ENCODE peak calls at places on chromosomes 5 and 9, in eight cellular contexts. C is CD8-positive, alpha-beta T cell; E is H1; J is Caco-2; G is sigmoid colon; Q is right lobe of liver; T is lower leg skin; N is foreskin fibroblast. F is an unnamed sample.

GRCh38 chr5:128174951-128175350 is 91.4 kb downstream of the SLC12A2 start:
- DNase-seq in C (no peak), E (no peak), Q (no peak), G (no peak), N (no peak), J (no peak), T (no peak), F (peak; percentile 80)

GRCh38 chr5:2334686-2335085 is 416.8 kb downstream of the IRX2 start:
- DNase-seq in E (no peak), N (no peak), T (no peak), G (no peak), Q (no peak), J (no peak), C (no peak), F (no peak)

GRCh38 chr5:123085638-123086286 is 3.3 kb upstream of the PRDM6 start:
- DNase-seq in N (no peak), C (no peak), E (no peak), Q (no peak), T (no peak), G (no peak), J (no peak), F (no peak)

GRCh38 chr9:114731701-114732100 is 49.7 kb upstream of the TEX48 start:
- DNase-seq in E (no peak), N (no peak), Q (no peak), T (no peak), C (no peak), G (no peak), J (no peak), F (no peak)

GRCh38 chr5:122163151-122164069 is 34.1 kb downstream of the ZNF474 start:
- DNase-seq in E (no peak), C (no peak), T (no peak), J (no peak), G (no peak), Q (no peak), N (peak; percentile 89), F (peak; percentile 91)

GRCh38 chr9:79694676-79695400 is 123.1 kb downstream of the TLE4 start:
- DNase-seq in Q (no peak), C (no peak), G (no peak), N (peak; percentile 69), T (no peak), J (no peak), E (peak; percentile 39), F (peak; percentile 90)

GRCh38 chr5:153147891-153148623 is 342.4 kb upstream of the GRIA1 start:
- DNase-seq in G (no peak), N (peak; percentile 78), C (no peak), Q (peak; percentile 42), T (no peak), E (no peak), J (peak; percentile 38), F (peak; percentile 20)

GRCh38 chr9:79023134-79023577 is 548.6 kb upstream of the TLE4 start:
- DNase-seq in E (no peak), J (no peak), T (no peak), Q (no peak), N (peak; percentile 87), G (no peak), C (no peak), F (peak; percentile 63)

GRCh38 chr9:73715591-73715990 is 563.9 kb downstream of the ANXA1 start:
- DNase-seq in G (no peak), C (no peak), N (no peak), J (no peak), E (no peak), T (no peak), Q (no peak), F (no peak)

GRCh38 chr9:112921549-112921948 is 30.9 kb upstream of the SLC46A2 start:
- DNase-seq in C (no peak), J (peak; percentile 37), Q (no peak), E (no peak), N (peak; percentile 38), T (no peak), G (no peak), F (peak; percentile 56)

GRCh38 chr5:57692582-57693487 is 210.2 kb upstream of the ACTBL2 start:
- DNase-seq in C (no peak), E (peak; percentile 33), J (peak; percentile 44), G (peak; percentile 86), T (peak; percentile 87), Q (peak; percentile 84), N (peak; percentile 95), F (peak; percentile 96)

GRCh38 chr5:135729582-135729879 is 104.9 kb upstream of the SLC25A48 start:
- DNase-seq in E (no peak), N (no peak), C (no peak), T (no peak), Q (no peak), G (no peak), J (peak; percentile 34), F (no peak)

GRCh38 chr5:150044334-150044681 is 42.0 kb downstream of the CSF1R start:
- DNase-seq in J (no peak), Q (no peak), E (no peak), C (no peak), N (peak; percentile 48), T (no peak), G (no peak), F (peak; percentile 84)

GRCh38 chr9:95307538-95307937 is 10.0 kb downstream of the FANCC start:
- DNase-seq in E (no peak), N (no peak), C (no peak), Q (no peak), J (no peak), G (no peak), T (no peak), F (no peak)

GRCh38 chr9:137370865-137371520 is 52.0 kb downstream of the EXD3 start:
- DNase-seq in N (no peak), C (no peak), E (no peak), Q (peak; percentile 44), T (peak; percentile 77), J (no peak), G (peak; percentile 51), F (no peak)

GRCh38 chr9:129811967-129812363 is 9.0 kb downstream of the TOR1B start:
- DNase-seq in J (no peak), E (no peak), N (no peak), C (no peak), G (no peak), Q (no peak), T (no peak), F (no peak)

GRCh38 chr5:57216714-57217113 is 42.9 kb downstream of the GPBP1 start:
- DNase-seq in T (no peak), C (no peak), J (no peak), E (no peak), Q (no peak), N (peak; percentile 37), G (no peak), F (no peak)

GRCh38 chr5:126777257-126777973 is 479 bp downstream of the LMNB1 start:
- DNase-seq in E (no peak), N (peak; percentile 63), J (peak; percentile 71), C (peak; percentile 74), T (peak; percentile 86), G (peak; percentile 70), Q (peak; percentile 65), F (peak; percentile 51)

GRCh38 chr5:78751872-78752271 is 103.3 kb upstream of the LHFPL2 start:
- DNase-seq in J (no peak), C (no peak), E (no peak), Q (no peak), G (no peak), N (no peak), T (no peak), F (no peak)

GRCh38 chr5:78750281-78750680 is 101.7 kb upstream of the LHFPL2 start:
- DNase-seq in Q (no peak), E (no peak), G (no peak), C (no peak), N (no peak), J (no peak), T (peak; percentile 80), F (no peak)

GRCh38 chr5:78754655-78755054 is 106.1 kb upstream of the LHFPL2 start:
- DNase-seq in G (no peak), T (no peak), N (no peak), Q (no peak), C (no peak), E (no peak), J (no peak), F (no peak)

GRCh38 chr5:78755822-78756429 is 107.4 kb upstream of the LHFPL2 start:
- DNase-seq in J (no peak), N (no peak), T (no peak), C (no peak), Q (no peak), G (no peak), E (no peak), F (no peak)

GRCh38 chr5:78753093-78753531 is 104.5 kb upstream of the LHFPL2 start:
- DNase-seq in Q (no peak), N (peak; percentile 51), G (no peak), C (no peak), T (no peak), E (no peak), J (no peak), F (peak; percentile 71)
- TF ChIP-seq CTCF in Q (no peak), N (no peak), G (no peak), C (no peak), T (no peak), E (no peak), J (no peak), F (no peak)

GRCh38 chr5:173099461-173099860 is 43.3 kb downstream of the CREBRF start:
- DNase-seq in E (no peak), J (no peak), N (no peak), T (no peak), C (no peak), Q (no peak), G (no peak), F (no peak)
- H3K4me3 ChIP-seq in E (no peak overlapping the region), J (no peak overlapping the region), N (no peak overlapping the region), T (no peak overlapping the region), C (no peak overlapping the region), Q (no peak overlapping the region), G (no peak overlapping the region), F (no peak overlapping the region)

DNA sequence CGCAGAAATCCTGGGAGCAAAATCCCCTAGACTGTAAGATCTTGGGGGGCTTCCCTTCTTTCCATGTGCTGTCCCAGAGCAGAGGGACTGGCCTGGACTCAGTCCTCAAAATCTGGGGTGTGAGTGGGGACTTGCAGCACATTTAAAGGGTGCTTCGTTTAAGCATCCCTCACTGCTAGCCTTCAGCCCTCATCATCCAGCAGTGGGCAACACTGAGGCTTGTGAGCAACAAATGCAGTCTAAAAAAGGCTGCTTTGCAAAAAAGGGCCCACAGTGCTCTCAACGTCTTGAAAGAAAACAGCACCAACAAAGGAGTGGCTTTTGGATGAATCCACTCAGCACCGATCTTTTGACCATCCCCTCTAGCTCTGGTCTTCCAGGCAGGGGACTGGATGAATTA is 128.3 kb upstream of the TBC1D2 start:
- DNase-seq in C (no peak), N (no peak), J (no peak), E (no peak), Q (no peak), G (no peak), T (no peak), F (peak; percentile 28)
- TF ChIP-seq CTCF in C (no peak), N (peak; percentile 49), J (no peak), E (peak; percentile 47), Q (no peak), G (no peak), T (no peak), F (peak; percentile 54)

GRCh38 chr5:168740821-168741213 is 161.6 kb upstream of the PANK3 start:
- DNase-seq in Q (no peak), N (no peak), C (no peak), G (peak; percentile 71), J (no peak), T (peak; percentile 89), E (no peak), F (no peak)
- H3K4me3 ChIP-seq in Q (no peak overlapping the region), N (no peak overlapping the region), C (no peak overlapping the region), G (no peak overlapping the region), J (no peak overlapping the region), T (no peak overlapping the region), E (no peak overlapping the region), F (no peak overlapping the region)

GRCh38 chr5:28766565-28767158 is 1728.3 kb upstream of the CDH9 start:
- DNase-seq in G (no peak), E (no peak), J (peak; percentile 34), T (no peak), C (no peak), N (no peak), Q (no peak), F (peak; percentile 36)
- TF ChIP-seq CTCF in G (no peak), E (peak; percentile 31), J (peak; percentile 54), T (no peak), C (no peak), N (peak; percentile 12), Q (peak; percentile 57), F (peak; percentile 33)